ENCODE peak calls at places on chromosomes 7 and 10, in seven cellular contexts. G is neural progenitor cell, O is foreskin fibroblast, P is BJ, W is astrocyte of the spinal cord, Q is transverse colon, T is uterus. D is an unnamed sample.

GRCh38 chr7:18927134-18927533 is 190.3 kb downstream of the TWIST1 start:
- DNase-seq in T (no peak), P (peak), G (no peak), Q (no peak), W (peak), O (peak), D (no peak)

GRCh38 chr10:103843045-103843444 is 12.3 kb downstream of the SH3PXD2A start:
- DNase-seq in Q (no peak), W (no peak), O (no peak), G (no peak), P (no peak), T (no peak), D (no peak)

GRCh38 chr10:72765051-72765450 is 73.1 kb downstream of the MCU start:
- DNase-seq in P (peak), W (no peak), T (no peak), G (no peak), Q (no peak), O (no peak), D (no peak)

GRCh38 chr7:1810961-1811849 is 141.1 kb downstream of the ELFN1 start:
- DNase-seq in Q (no peak), O (peak), G (no peak), W (no peak), P (no peak), T (no peak), D (no peak)

GRCh38 chr10:89651916-89652573 is 7.0 kb upstream of the PANK1 start:
- DNase-seq in P (no peak), G (no peak), W (no peak), T (no peak), O (no peak), Q (no peak), D (no peak)

GRCh38 chr7:132351858-132352539 is 224.3 kb downstream of the PLXNA4 start:
- DNase-seq in T (no peak), O (no peak), G (peak), P (no peak), W (no peak), Q (no peak), D (no peak)

GRCh38 chr10:122172311-122173008 is 98.6 kb upstream of the BTBD16 start:
- DNase-seq in T (no peak), P (no peak), O (no peak), W (no peak), Q (no peak), G (peak), D (no peak)

GRCh38 chr7:80641548-80641947 is 3.1 kb downstream of the CD36 start:
- DNase-seq in T (no peak), P (no peak), O (peak), G (no peak), Q (no peak), W (no peak), D (no peak)

GRCh38 chr10:7872041-7872442 is 53.7 kb downstream of the TAF3 start:
- DNase-seq in Q (no peak), P (no peak), O (peak), G (peak), W (peak), T (no peak), D (no peak)

GRCh38 chr7:81013036-81013435 is 94.2 kb upstream of the SEMA3C start:
- DNase-seq in G (no peak), Q (no peak), O (peak), P (peak), W (peak), T (no peak), D (no peak)

GRCh38 chr7:37065779-37066271 is 341.5 kb upstream of the AOAH start:
- DNase-seq in G (no peak), O (peak), T (no peak), Q (no peak), W (peak), P (no peak), D (no peak)

GRCh38 chr7:134886353-134887057 is 99.8 kb upstream of the AGBL3 start:
- DNase-seq in P (peak), T (peak), G (no peak), O (peak), W (peak), Q (no peak), D (peak)

GRCh38 chr10:75712241-75712880 is 280.9 kb downstream of the LRMDA start:
- DNase-seq in O (no peak), P (no peak), W (no peak), Q (no peak), T (no peak), G (peak), D (peak)

GRCh38 chr7:119643558-119643957 is 629.4 kb upstream of the KCND2 start:
- DNase-seq in P (no peak), W (no peak), G (no peak), Q (no peak), O (no peak), T (no peak), D (no peak)

GRCh38 chr7:157499121-157499834 is 162.5 kb downstream of the DNAJB6 start:
- DNase-seq in T (peak), O (no peak), W (no peak), G (no peak), Q (no peak), P (no peak), D (peak)

GRCh38 chr10:129993621-129994020 is 29.5 kb upstream of the EBF3 start:
- DNase-seq in Q (no peak), O (peak), T (no peak), P (peak), W (no peak), G (no peak), D (no peak)

GRCh38 chr7:29977926-29978652 is 11.5 kb downstream of the SCRN1 start:
- DNase-seq in Q (no peak), W (no peak), P (no peak), T (no peak), O (no peak), G (peak), D (no peak)
- TF ChIP-seq CTCF in Q (no peak), W (no peak), P (no peak), T (no peak), O (no peak), G (peak), D (no peak)

GRCh38 chr7:154450434-154450833 is 398.2 kb downstream of the DPP6 start:
- DNase-seq in G (peak), W (no peak), P (no peak), Q (no peak), T (no peak), O (no peak), D (no peak)

GRCh38 chr7:154451480-154452457 is 399.6 kb downstream of the DPP6 start:
- DNase-seq in G (peak), W (no peak), O (no peak), P (no peak), Q (no peak), T (no peak), D (no peak)
- H3K4me3 ChIP-seq in G (no peak), W (no peak), O (no peak), P (no peak), Q (no peak), T (no peak), D (no peak)

GRCh38 chr10:44344727-44345126 is 40.2 kb downstream of the CXCL12 start:
- DNase-seq in T (no peak), Q (no peak), O (no peak), W (no peak), P (no peak), G (no peak), D (no peak)
- TF ChIP-seq CTCF in T (no peak), Q (no peak), O (no peak), W (no peak), P (no peak), G (no peak), D (no peak)

DNA sequence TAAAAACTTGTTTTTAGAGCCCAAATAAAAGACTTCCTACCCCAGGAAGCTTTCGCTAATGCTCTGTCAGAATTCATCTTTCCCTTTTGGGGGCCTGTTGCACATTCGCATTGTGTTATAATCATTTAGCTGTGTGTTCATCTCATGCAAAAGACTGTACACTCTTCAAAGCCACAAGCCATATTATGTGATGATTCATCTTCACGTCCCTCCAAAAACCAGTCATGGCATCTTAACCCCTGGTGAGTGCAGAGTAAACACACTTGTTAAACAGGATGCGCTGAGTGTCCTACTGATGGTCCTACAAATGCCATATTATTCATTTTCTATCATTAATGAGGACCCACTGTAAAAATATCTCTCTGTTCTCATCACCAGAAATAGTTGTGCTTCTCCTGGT is 235.4 kb downstream of the KIAA1217 start:
- DNase-seq in Q (no peak), P (peak), T (no peak), O (peak), W (peak), G (no peak), D (no peak)
- H3K4me3 ChIP-seq in Q (no peak), P (no peak), T (no peak), O (no peak), W (no peak), G (no peak), D (no peak)

GRCh38 chr10:48509974-48510692 is 94.7 kb downstream of the ARHGAP22 start:
- DNase-seq in T (no peak), P (no peak), G (peak), W (no peak), O (no peak), Q (no peak), D (no peak)
- TF ChIP-seq CTCF in T (no peak), P (peak), G (peak), W (peak), O (no peak), Q (no peak), D (peak)

GRCh38 chr10:100826983-100827818 is 81.8 kb downstream of the PAX2 start:
- DNase-seq in G (peak), O (no peak), T (no peak), P (no peak), W (no peak), Q (peak), D (no peak)
- H3K4me3 ChIP-seq in G (peak), O (no peak), T (no peak), P (no peak), W (no peak), Q (peak), D (peak)

GRCh38 chr7:155807805-155808550 is 4.3 kb downstream of the SHH start:
- DNase-seq in Q (peak), G (no peak), O (no peak), W (no peak), P (no peak), T (no peak), D (no peak)

GRCh38 chr7:155807013-155807804 is 5.1 kb downstream of the SHH start:
- DNase-seq in G (peak), W (no peak), O (no peak), T (no peak), P (no peak), Q (no peak), D (no peak)

GRCh38 chr7:155804897-155805825 is 7.1 kb downstream of the SHH start:
- DNase-seq in G (peak), Q (peak), O (peak), T (no peak), W (peak), P (no peak), D (no peak)

GRCh38 chr7:155805826-155806095 is 6.5 kb downstream of the SHH start:
- DNase-seq in Q (no peak), T (no peak), W (no peak), G (no peak), O (no peak), P (no peak), D (no peak)

DNA sequence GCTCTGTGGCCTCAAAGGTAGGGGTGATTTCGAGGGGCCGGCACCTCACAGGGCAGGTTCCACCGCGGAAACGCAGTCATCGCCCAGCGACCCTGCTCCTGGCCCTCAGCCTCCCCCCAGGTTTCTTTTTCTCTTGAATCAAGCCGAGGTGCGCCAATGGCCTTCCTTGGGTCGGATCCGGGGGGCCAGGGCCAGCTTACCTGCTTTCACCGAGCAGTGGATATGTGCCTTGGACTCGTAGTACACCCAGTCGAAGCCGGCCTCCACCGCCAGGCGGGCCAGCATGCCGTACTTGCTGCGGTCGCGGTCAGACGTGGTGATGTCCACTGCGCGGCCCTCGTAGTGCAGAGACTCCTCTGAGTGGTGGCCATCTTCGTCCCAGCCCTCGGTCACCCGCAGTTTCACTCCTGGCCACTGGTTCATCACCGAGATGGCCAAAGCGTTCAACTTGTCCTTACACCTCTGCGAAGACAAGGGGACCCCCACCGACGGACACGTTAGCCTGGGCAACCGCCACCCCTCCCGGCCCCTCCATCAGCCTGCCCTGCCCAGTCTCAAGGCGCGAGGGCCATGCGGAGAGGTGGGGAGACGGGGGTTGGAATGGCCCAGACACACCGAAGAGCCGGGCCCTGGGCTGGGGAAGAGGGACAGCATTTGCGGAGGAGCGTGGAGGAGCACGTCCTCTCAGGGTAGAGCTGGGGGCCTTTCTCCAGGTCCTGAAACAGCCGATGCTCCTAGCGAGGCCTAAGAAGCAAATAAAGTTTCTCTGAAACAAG is 6.0 kb downstream of the SHH start:
- DNase-seq in O (peak), P (no peak), T (no peak), Q (no peak), G (peak), W (no peak), D (no peak)
- TF ChIP-seq CTCF in O (no peak), P (no peak), T (no peak), Q (no peak), G (peak), W (no peak), D (no peak)

DNA sequence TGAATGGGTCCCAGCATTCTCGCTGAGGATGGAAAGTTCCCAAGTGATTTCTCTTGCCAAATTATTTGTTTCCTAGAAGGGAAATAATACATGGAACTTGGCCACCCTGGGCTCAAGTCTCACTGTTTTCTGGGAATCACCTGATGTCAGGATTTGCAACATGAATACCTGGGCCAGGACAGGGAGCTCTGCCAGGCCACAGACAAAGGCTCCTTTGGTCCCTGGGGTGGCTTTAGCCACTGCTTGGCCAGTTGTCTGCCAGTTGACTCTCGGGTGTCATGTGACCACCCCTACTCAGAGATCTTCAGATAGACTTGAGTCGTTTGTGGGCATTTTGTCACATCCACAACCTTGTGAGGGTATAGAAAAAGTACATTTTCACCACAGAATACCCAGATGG is 258.0 kb upstream of the HABP2 start:
- DNase-seq in W (no peak), P (no peak), G (no peak), T (no peak), Q (no peak), O (no peak), D (no peak)
- H3K4me3 ChIP-seq in W (no peak), P (no peak), G (no peak), T (no peak), Q (no peak), O (no peak), D (no peak)

D was measured in psoas muscle.